ENCODE peak calls at places on chromosomes 6 and 20, in six cellular contexts. One of them, this sample, is unnamed.
A peak's percentile ranks its signal among the peaks of the same experiment; 100 is the strongest.

GRCh38 chr6:56682580-56682979 is 39.9 kb upstream of the DST start:
- DNase-seq in A549: no peak
- DNase-seq in heart right ventricle: no peak
- DNase-seq in mammary epithelial cell: no peak
- DNase-seq in Panc1: no peak
- DNase-seq in AG10803: no peak
- DNase-seq in this sample: no peak

GRCh38 chr6:140438346-140438735 is 1063.9 kb upstream of the CITED2 start:
- DNase-seq in A549: no peak
- DNase-seq in heart right ventricle: no peak
- DNase-seq in mammary epithelial cell: peak; percentile 12
- DNase-seq in Panc1: no peak
- DNase-seq in AG10803: peak; percentile 61
- DNase-seq in this sample: no peak

GRCh38 chr6:30447237-30447636 is 42.1 kb upstream of the HLA-E start:
- DNase-seq in A549: peak; percentile 24
- DNase-seq in heart right ventricle: no peak
- DNase-seq in mammary epithelial cell: no peak
- DNase-seq in Panc1: no peak
- DNase-seq in AG10803: peak; percentile 28
- DNase-seq in this sample: no peak

GRCh38 chr20:36273414-36274247 is 32.5 kb upstream of the DLGAP4 start:
- DNase-seq in A549: peak; percentile 58
- DNase-seq in heart right ventricle: no peak
- DNase-seq in mammary epithelial cell: no peak
- DNase-seq in Panc1: peak; percentile 12
- DNase-seq in AG10803: peak; percentile 13
- DNase-seq in this sample: no peak

GRCh38 chr6:122799916-122800701 is 11.1 kb downstream of the SMPDL3A start:
- DNase-seq in A549: peak; percentile 22
- DNase-seq in heart right ventricle: no peak
- DNase-seq in mammary epithelial cell: peak; percentile 67
- DNase-seq in Panc1: no peak
- DNase-seq in AG10803: no peak
- DNase-seq in this sample: no peak

GRCh38 chr6:113763883-113764282 is 93.3 kb upstream of the MARCKS start:
- DNase-seq in A549: peak; percentile 65
- DNase-seq in heart right ventricle: no peak
- DNase-seq in mammary epithelial cell: peak; percentile 98
- DNase-seq in Panc1: peak; percentile 59
- DNase-seq in AG10803: peak; percentile 60
- DNase-seq in this sample: peak; percentile 60

GRCh38 chr6:2204272-2204671 is 41.1 kb downstream of the GMDS start:
- DNase-seq in A549: no peak
- DNase-seq in heart right ventricle: no peak
- DNase-seq in mammary epithelial cell: no peak
- DNase-seq in Panc1: no peak
- DNase-seq in AG10803: no peak
- DNase-seq in this sample: no peak

GRCh38 chr20:63463400-63464288 is 8.8 kb downstream of the KCNQ2 start:
- DNase-seq in A549: no peak
- DNase-seq in heart right ventricle: no peak
- DNase-seq in mammary epithelial cell: no peak
- DNase-seq in Panc1: no peak
- DNase-seq in AG10803: no peak
- DNase-seq in this sample: no peak

GRCh38 chr6:90537723-90538407 is 49.0 kb downstream of the MAP3K7 start:
- DNase-seq in A549: no peak
- DNase-seq in heart right ventricle: no peak
- DNase-seq in mammary epithelial cell: no peak
- DNase-seq in Panc1: no peak
- DNase-seq in AG10803: peak; percentile 71
- DNase-seq in this sample: peak; percentile 5

GRCh38 chr20:23441850-23442313 is 2.4 kb downstream of the CSTL1 start:
- DNase-seq in A549: peak; percentile 81
- DNase-seq in heart right ventricle: peak; percentile 72
- DNase-seq in mammary epithelial cell: peak; percentile 65
- DNase-seq in Panc1: peak; percentile 73
- DNase-seq in AG10803: peak; percentile 64
- DNase-seq in this sample: peak; percentile 36

GRCh38 chr6:121321282-121321681 is 13.0 kb downstream of the TBC1D32 start:
- DNase-seq in A549: no peak
- DNase-seq in heart right ventricle: no peak
- DNase-seq in mammary epithelial cell: no peak
- DNase-seq in Panc1: no peak
- DNase-seq in AG10803: no peak
- DNase-seq in this sample: no peak

GRCh38 chr6:34457747-34458462 is 8.0 kb upstream of the PACSIN1 start:
- DNase-seq in A549: no peak
- DNase-seq in heart right ventricle: no peak
- DNase-seq in mammary epithelial cell: no peak
- DNase-seq in Panc1: no peak
- DNase-seq in AG10803: no peak
- DNase-seq in this sample: no peak

GRCh38 chr6:130176378-130176777 is 46.4 kb downstream of the SAMD3 start:
- DNase-seq in A549: no peak
- DNase-seq in heart right ventricle: no peak
- DNase-seq in mammary epithelial cell: no peak
- DNase-seq in Panc1: no peak
- DNase-seq in AG10803: no peak
- DNase-seq in this sample: no peak

GRCh38 chr6:33575211-33575610 is 4.9 kb downstream of the BAK1 start:
- DNase-seq in A549: no peak
- DNase-seq in heart right ventricle: no peak
- DNase-seq in mammary epithelial cell: no peak
- DNase-seq in Panc1: no peak
- DNase-seq in AG10803: no peak
- DNase-seq in this sample: no peak

GRCh38 chr20:17796096-17796563 is 96.4 kb downstream of the BANF2 start:
- DNase-seq in A549: no peak
- DNase-seq in heart right ventricle: peak; percentile 39
- DNase-seq in mammary epithelial cell: no peak
- DNase-seq in Panc1: no peak
- DNase-seq in AG10803: peak; percentile 83
- DNase-seq in this sample: no peak

GRCh38 chr6:41494212-41495115 is 51.7 kb upstream of the FOXP4 start:
- DNase-seq in A549: no peak
- DNase-seq in heart right ventricle: no peak
- DNase-seq in mammary epithelial cell: no peak
- DNase-seq in Panc1: no peak
- DNase-seq in AG10803: no peak
- DNase-seq in this sample: no peak

GRCh38 chr6:20873425-20874190 is 339.4 kb downstream of the CDKAL1 start:
- DNase-seq in A549: peak; percentile 57
- DNase-seq in heart right ventricle: no peak
- DNase-seq in mammary epithelial cell: no peak
- DNase-seq in Panc1: no peak
- DNase-seq in AG10803: peak; percentile 21
- DNase-seq in this sample: no peak

GRCh38 chr6:163789199-163789810 is 374.8 kb downstream of the QKI start:
- DNase-seq in A549: no peak
- DNase-seq in heart right ventricle: no peak
- DNase-seq in mammary epithelial cell: no peak
- DNase-seq in Panc1: no peak
- DNase-seq in AG10803: no peak
- DNase-seq in this sample: no peak

GRCh38 chr6:148231572-148231971 is 111.1 kb upstream of the SASH1 start:
- DNase-seq in A549: peak; percentile 6
- DNase-seq in heart right ventricle: no peak
- DNase-seq in mammary epithelial cell: peak; percentile 73
- DNase-seq in Panc1: no peak
- DNase-seq in AG10803: peak; percentile 61
- DNase-seq in this sample: no peak

GRCh38 chr6:149250982-149251381 is 66.5 kb upstream of the TAB2 start:
- DNase-seq in A549: no peak
- DNase-seq in heart right ventricle: no peak
- DNase-seq in mammary epithelial cell: no peak
- DNase-seq in Panc1: no peak
- DNase-seq in AG10803: no peak
- DNase-seq in this sample: no peak

GRCh38 chr6:128417698-128418097 is 102.7 kb downstream of the PTPRK start:
- DNase-seq in A549: no peak
- DNase-seq in heart right ventricle: no peak
- DNase-seq in mammary epithelial cell: no peak
- DNase-seq in Panc1: no peak
- DNase-seq in AG10803: no peak
- DNase-seq in this sample: no peak

DNA sequence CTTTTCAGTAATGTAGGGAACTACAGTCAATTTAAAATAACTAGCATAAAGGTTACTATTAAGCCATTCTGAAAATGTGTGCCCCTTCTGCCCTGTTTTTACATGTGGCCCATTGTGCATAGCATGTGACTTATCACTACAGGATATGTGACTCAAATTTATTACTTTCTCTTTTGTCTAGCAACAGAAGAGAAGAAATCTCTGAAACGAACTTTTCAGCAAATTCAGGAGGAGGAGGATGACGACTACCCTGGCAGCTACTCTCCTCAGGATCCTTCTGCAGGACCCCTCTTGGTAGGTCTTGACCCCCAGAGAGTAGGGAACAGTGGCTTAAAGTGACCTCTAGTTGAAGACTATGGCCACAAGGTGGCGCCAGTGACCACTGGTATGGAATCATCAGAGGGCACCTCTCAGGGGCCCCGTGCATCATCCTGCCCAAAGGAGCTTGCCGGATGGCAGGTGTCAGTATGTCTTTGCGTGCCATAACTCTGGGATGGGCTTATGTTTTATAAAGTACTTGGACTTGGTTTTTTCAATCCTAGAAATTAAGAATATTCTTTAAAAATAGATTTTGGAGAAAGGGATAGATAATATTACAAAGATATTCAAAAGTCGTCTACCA is 23.9 kb downstream of the RPRD1B start:
- DNase-seq in A549: peak; percentile 81
- DNase-seq in heart right ventricle: peak; percentile 83
- DNase-seq in mammary epithelial cell: peak; percentile 53
- DNase-seq in Panc1: peak; percentile 73
- DNase-seq in AG10803: peak; percentile 55
- DNase-seq in this sample: no peak
- H3K4me3 ChIP-seq in A549: no peak overlapping the region
- H3K4me3 ChIP-seq in heart right ventricle: no peak overlapping the region
- H3K4me3 ChIP-seq in mammary epithelial cell: no peak overlapping the region
- H3K4me3 ChIP-seq in Panc1: no peak overlapping the region
- H3K4me3 ChIP-seq in AG10803: no peak overlapping the region
- H3K4me3 ChIP-seq in this sample: no peak overlapping the region

DNA sequence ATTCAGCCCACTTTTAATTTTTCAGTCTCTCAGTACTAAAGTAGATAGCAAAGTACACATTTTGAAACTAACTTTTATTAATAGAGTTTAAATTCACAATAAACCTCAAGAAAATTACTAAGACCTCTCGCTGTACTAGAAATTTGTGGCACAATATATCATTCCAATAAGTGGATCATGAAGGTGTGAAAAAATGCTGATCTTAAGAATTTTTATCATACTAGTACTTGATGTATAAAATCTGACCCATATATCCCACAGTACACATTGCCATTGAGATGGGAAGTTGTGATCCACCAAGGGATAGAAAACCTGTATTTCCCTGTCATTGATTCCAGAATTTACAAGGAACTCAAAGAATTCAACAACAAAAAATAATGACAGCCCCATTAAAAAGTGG is 85.7 kb downstream of the DCDC2 start:
- DNase-seq in A549: no peak
- DNase-seq in heart right ventricle: no peak
- DNase-seq in mammary epithelial cell: no peak
- DNase-seq in Panc1: no peak
- DNase-seq in AG10803: no peak
- DNase-seq in this sample: no peak
- TF ChIP-seq CTCF in A549: no peak
- TF ChIP-seq CTCF in heart right ventricle: no peak
- TF ChIP-seq CTCF in mammary epithelial cell: no peak
- TF ChIP-seq CTCF in Panc1: no peak
- TF ChIP-seq CTCF in AG10803: no peak
- TF ChIP-seq CTCF in this sample: no peak

GRCh38 chr20:10059006-10059405 is 24.2 kb downstream of the ANKEF1 start:
- DNase-seq in A549: no peak
- DNase-seq in heart right ventricle: no peak
- DNase-seq in mammary epithelial cell: peak; percentile 33
- DNase-seq in Panc1: no peak
- DNase-seq in AG10803: no peak
- DNase-seq in this sample: no peak

GRCh38 chr20:10064611-10065010 is 29.8 kb downstream of the ANKEF1 start:
- DNase-seq in A549: no peak
- DNase-seq in heart right ventricle: no peak
- DNase-seq in mammary epithelial cell: no peak
- DNase-seq in Panc1: no peak
- DNase-seq in AG10803: peak; percentile 55
- DNase-seq in this sample: no peak

GRCh38 chr20:10061641-10062040 is 26.9 kb downstream of the ANKEF1 start:
- DNase-seq in A549: no peak
- DNase-seq in heart right ventricle: no peak
- DNase-seq in mammary epithelial cell: no peak
- DNase-seq in Panc1: no peak
- DNase-seq in AG10803: no peak
- DNase-seq in this sample: no peak

GRCh38 chr20:10063482-10063881 is 28.7 kb downstream of the ANKEF1 start:
- DNase-seq in A549: no peak
- DNase-seq in heart right ventricle: no peak
- DNase-seq in mammary epithelial cell: no peak
- DNase-seq in Panc1: no peak
- DNase-seq in AG10803: no peak
- DNase-seq in this sample: no peak

GRCh38 chr20:10060223-10060622 is 25.4 kb downstream of the ANKEF1 start:
- DNase-seq in A549: no peak
- DNase-seq in heart right ventricle: no peak
- DNase-seq in mammary epithelial cell: no peak
- DNase-seq in Panc1: no peak
- DNase-seq in AG10803: no peak
- DNase-seq in this sample: peak; percentile 16
- H3K4me3 ChIP-seq in A549: no peak overlapping the region
- H3K4me3 ChIP-seq in heart right ventricle: no peak overlapping the region
- H3K4me3 ChIP-seq in mammary epithelial cell: no peak overlapping the region
- H3K4me3 ChIP-seq in Panc1: no peak overlapping the region
- H3K4me3 ChIP-seq in AG10803: no peak overlapping the region
- H3K4me3 ChIP-seq in this sample: no peak overlapping the region

GRCh38 chr6:54992789-54993188 is 146.2 kb downstream of the FAM83B start:
- DNase-seq in A549: peak; percentile 4
- DNase-seq in heart right ventricle: no peak
- DNase-seq in mammary epithelial cell: no peak
- DNase-seq in Panc1: no peak
- DNase-seq in AG10803: no peak
- DNase-seq in this sample: no peak
- TF ChIP-seq CTCF in A549: no peak
- TF ChIP-seq CTCF in heart right ventricle: no peak
- TF ChIP-seq CTCF in mammary epithelial cell: peak; percentile 77
- TF ChIP-seq CTCF in Panc1: peak; percentile 35
- TF ChIP-seq CTCF in AG10803: peak; percentile 22
- TF ChIP-seq CTCF in this sample: peak; percentile 57